ENCODE peak calls at places on chromosomes 6 and 20, in four cellular contexts. One of them, this sample, is unnamed.

GRCh38 chr20:58852559-58853271 is at the start of gene GNAS:
- DNase-seq in CD8-positive, alpha-beta T cell: peak
- DNase-seq in AG04449: no peak
- DNase-seq in GM18507: peak
- DNase-seq in this sample: peak

GRCh38 chr6:140909156-140909555 is 1223.6 kb upstream of the GJE1 start:
- DNase-seq in CD8-positive, alpha-beta T cell: no peak
- DNase-seq in AG04449: no peak
- DNase-seq in GM18507: no peak
- DNase-seq in this sample: no peak

GRCh38 chr6:46044876-46045617 is 29.4 kb upstream of the CLIC5 start:
- DNase-seq in CD8-positive, alpha-beta T cell: no peak
- DNase-seq in AG04449: peak
- DNase-seq in GM18507: no peak
- DNase-seq in this sample: no peak

GRCh38 chr20:33948480-33948879 is 45.2 kb upstream of the RALY start:
- DNase-seq in CD8-positive, alpha-beta T cell: no peak
- DNase-seq in AG04449: no peak
- DNase-seq in GM18507: no peak
- DNase-seq in this sample: no peak

GRCh38 chr6:72890671-72891070 is 268.8 kb downstream of the KCNQ5 start:
- DNase-seq in CD8-positive, alpha-beta T cell: no peak
- DNase-seq in AG04449: no peak
- DNase-seq in GM18507: no peak
- DNase-seq in this sample: no peak

GRCh38 chr20:32457476-32457986 is 99.4 kb downstream of the ASXL1 start:
- DNase-seq in CD8-positive, alpha-beta T cell: no peak
- DNase-seq in AG04449: no peak
- DNase-seq in GM18507: peak
- DNase-seq in this sample: no peak

GRCh38 chr6:44464527-44465310 is 77.2 kb downstream of the CDC5L start:
- DNase-seq in CD8-positive, alpha-beta T cell: no peak
- DNase-seq in AG04449: no peak
- DNase-seq in GM18507: no peak
- DNase-seq in this sample: no peak

GRCh38 chr20:50895111-50895830 is 36.0 kb downstream of the ADNP start:
- DNase-seq in CD8-positive, alpha-beta T cell: no peak
- DNase-seq in AG04449: no peak
- DNase-seq in GM18507: no peak
- DNase-seq in this sample: peak

This sample was measured in AG04450.